ENCODE peak calls at places on chromosomes 7 and 10, in seven cellular contexts. R is AG09309; C is activated T-cell treated with anti-CD3 and anti-CD28 coated beads for 48 hours; S is dorsolateral prefrontal cortex; Y is breast epithelium; M is CD4-positive, alpha-beta T cell; T is AG04450. L is an unnamed sample.

GRCh38 chr10:49398000-49398861 is 2.3 kb upstream of the DRGX start:
- DNase-seq in S (no peak), Y (peak), T (no peak), C (peak), R (no peak), M (peak), L (no peak)

GRCh38 chr7:130281227-130281626 is 11.7 kb upstream of the CPA4 start:
- DNase-seq in S (no peak), M (no peak), Y (no peak), C (no peak), R (no peak), T (no peak), L (no peak)

GRCh38 chr7:101717986-101718746 is 89.1 kb upstream of the MYL10 start:
- DNase-seq in S (no peak), R (peak), M (no peak), Y (no peak), T (peak), C (no peak), L (no peak)

GRCh38 chr10:96720422-96721206 is at the start of gene PIK3AP1:
- DNase-seq in R (no peak), Y (no peak), C (peak), T (no peak), S (no peak), M (peak), L (no peak)

GRCh38 chr10:103836776-103837344 is 18.5 kb downstream of the SH3PXD2A start:
- DNase-seq in R (no peak), Y (no peak), M (no peak), S (no peak), T (no peak), C (no peak), L (no peak)

GRCh38 chr7:148905093-148905666 is 21.1 kb upstream of the EZH2 start:
- DNase-seq in C (no peak), M (no peak), R (no peak), T (no peak), Y (no peak), S (no peak), L (no peak)

GRCh38 chr10:8138471-8138870 is 84.0 kb downstream of the GATA3 start:
- DNase-seq in Y (no peak), S (no peak), M (no peak), R (peak), T (no peak), C (no peak), L (no peak)

GRCh38 chr10:12214763-12215218 is 18.8 kb downstream of the CDC123 start:
- DNase-seq in C (no peak), M (no peak), R (peak), T (peak), S (no peak), Y (no peak), L (no peak)

GRCh38 chr10:24858244-24858907 is 94.0 kb downstream of the PRTFDC1 start:
- DNase-seq in R (peak), T (no peak), Y (no peak), S (no peak), M (no peak), C (no peak), L (no peak)

GRCh38 chr10:90321132-90321816 is 536.6 kb downstream of the HTR7 start:
- DNase-seq in M (no peak), C (no peak), T (no peak), S (no peak), R (no peak), Y (no peak), L (no peak)

GRCh38 chr7:637826-638225 is 88.7 kb upstream of the DNAAF5 start:
- DNase-seq in C (no peak), M (no peak), R (no peak), T (no peak), Y (no peak), S (no peak), L (no peak)

GRCh38 chr10:70106958-70107791 is 25.4 kb downstream of the AIFM2 start:
- DNase-seq in C (peak), M (no peak), R (no peak), T (no peak), Y (no peak), S (no peak), L (no peak)

GRCh38 chr10:86364551-86365345 is 1.8 kb downstream of the GRID1 start:
- DNase-seq in C (no peak), R (no peak), S (peak), M (peak), T (no peak), Y (peak), L (no peak)

GRCh38 chr7:96770758-96771157 is 61.1 kb upstream of the SEM1 start:
- DNase-seq in T (no peak), R (no peak), C (no peak), M (no peak), Y (no peak), S (no peak), L (no peak)

GRCh38 chr10:97321032-97321806 is 2.1 kb downstream of the FRAT1 start:
- DNase-seq in T (no peak), Y (no peak), M (no peak), S (peak), R (no peak), C (peak), L (no peak)

GRCh38 chr7:81367335-81367801 is 402.5 kb downstream of the HGF start:
- DNase-seq in M (no peak), S (peak), C (no peak), R (peak), Y (no peak), T (no peak), L (peak)

GRCh38 chr10:75827591-75827990 is 396.2 kb downstream of the LRMDA start:
- DNase-seq in C (no peak), R (no peak), T (no peak), S (no peak), Y (no peak), M (no peak), L (no peak)

GRCh38 chr10:61795551-61795950 is 105.9 kb upstream of the ARID5B start:
- DNase-seq in T (no peak), R (no peak), C (no peak), M (no peak), Y (no peak), S (no peak), L (no peak)

GRCh38 chr7:1027285-1028043 is 16.9 kb upstream of the GPR146 start:
- DNase-seq in M (no peak), Y (no peak), C (no peak), R (no peak), T (peak), S (no peak), L (no peak)

GRCh38 chr7:94375713-94376112 is 19.0 kb upstream of the COL1A2 start:
- DNase-seq in Y (no peak), S (no peak), T (peak), C (no peak), M (no peak), R (peak), L (peak)

L was measured in BJ.